ENCODE peak calls at places on chromosomes 1 and 21, in nine cellular contexts. S is body of pancreas, V is right atrium auricular region, K is mesothelial cell of epicardium, Z is fibroblast of mammary gland, M is stomach, W is LNCaP clone FGC, H is tibial artery, Q is fibroblast of lung. T is an unnamed sample.

GRCh38 chr1:211514030-211514754 is 22.2 kb upstream of the RD3 start:
- DNase-seq in S (peak; percentile 84), V (peak; percentile 81), K (peak; percentile 83), Z (peak; percentile 87), M (peak; percentile 87), W (no peak), H (peak; percentile 80), Q (peak; percentile 83), T (peak; percentile 94)

GRCh38 chr1:76770979-76771378 is 96.3 kb upstream of the ST6GALNAC5 start:
- DNase-seq in S (no peak), V (no peak), K (no peak), Z (no peak), M (no peak), W (no peak), H (no peak), Q (no peak), T (no peak)

GRCh38 chr1:85578321-85579295 is 2.0 kb upstream of the CCN1 start:
- DNase-seq in S (no peak), V (no peak), K (no peak), Z (peak; percentile 95), M (no peak), W (no peak), H (no peak), Q (peak; percentile 99), T (no peak)

GRCh38 chr1:25727819-25728286 is 72.1 kb upstream of the SELENON start:
- DNase-seq in S (peak; percentile 70), V (peak; percentile 73), K (peak; percentile 75), Z (no peak), M (peak; percentile 79), W (no peak), H (peak; percentile 63), Q (peak; percentile 23), T (no peak)

GRCh38 chr1:222829868-222830267 is 15.0 kb downstream of the DISP1 start:
- DNase-seq in S (no peak), V (no peak), K (no peak), Z (peak; percentile 88), M (no peak), W (no peak), H (no peak), Q (peak; percentile 88), T (no peak)

GRCh38 chr1:235011064-235011598 is 117.5 kb downstream of the TOMM20 start:
- DNase-seq in S (no peak), V (no peak), K (no peak), Z (no peak), M (no peak), W (no peak), H (no peak), Q (no peak), T (no peak)

GRCh38 chr1:59155326-59155725 is 141.6 kb upstream of the FGGY start:
- DNase-seq in S (no peak), V (no peak), K (no peak), Z (no peak), M (no peak), W (no peak), H (no peak), Q (no peak), T (no peak)

GRCh38 chr1:209421186-209421585 is 162.3 kb upstream of the CAMK1G start:
- DNase-seq in S (no peak), V (no peak), K (no peak), Z (no peak), M (no peak), W (no peak), H (no peak), Q (no peak), T (no peak)

GRCh38 chr1:218217040-218217439 is 68.1 kb upstream of the RRP15 start:
- DNase-seq in S (no peak), V (no peak), K (no peak), Z (no peak), M (no peak), W (no peak), H (no peak), Q (no peak), T (no peak)

GRCh38 chr1:29488086-29488793 is 251.9 kb downstream of the PTPRU start:
- DNase-seq in S (no peak), V (peak; percentile 30), K (no peak), Z (no peak), M (no peak), W (no peak), H (no peak), Q (no peak), T (peak; percentile 73)

DNA sequence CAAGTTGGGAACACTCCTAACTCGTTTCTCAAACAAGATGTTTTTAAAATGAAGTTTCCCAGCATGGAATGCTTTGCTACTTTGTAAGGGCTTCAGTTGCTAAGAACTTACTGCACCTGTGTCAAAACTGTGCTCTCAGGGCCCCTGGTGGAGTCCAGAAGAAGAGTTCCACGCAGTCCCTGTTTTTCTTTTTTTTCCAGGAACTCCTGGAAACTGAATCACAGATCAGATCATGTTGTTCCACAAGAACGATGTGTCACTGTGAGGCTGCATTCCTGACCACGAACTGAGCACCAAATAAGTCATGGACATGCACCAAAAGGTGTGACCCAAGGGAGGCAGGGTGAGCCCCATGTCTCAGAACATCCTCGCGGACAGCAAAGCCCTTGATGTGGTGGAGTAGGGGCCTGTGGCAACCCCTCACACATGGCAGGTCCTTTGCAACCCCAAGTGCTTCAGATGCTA is 257.2 kb downstream of the KCNJ6 start:
- DNase-seq in S (peak; percentile 37), V (peak; percentile 67), K (no peak), Z (peak; percentile 86), M (no peak), W (peak; percentile 38), H (peak; percentile 29), Q (peak; percentile 79), T (no peak)
- TF ChIP-seq CTCF in S (no peak), V (no peak), K (no peak), Z (peak; percentile 45), M (no peak), W (peak; percentile 25), H (peak; percentile 30), Q (peak; percentile 27), T (peak; percentile 52)

GRCh38 chr1:115924730-115925129 is 51.6 kb upstream of the SLC22A15 start:
- DNase-seq in S (no peak), V (no peak), K (no peak), Z (no peak), M (no peak), W (no peak), H (no peak), Q (no peak), T (no peak)
- TF ChIP-seq CTCF in S (no peak), V (no peak), K (no peak), Z (no peak), M (no peak), W (no peak), H (no peak), Q (no peak), T (no peak)

GRCh38 chr1:194870860-194871259 is 1684.4 kb upstream of the B3GALT2 start:
- DNase-seq in S (no peak), V (no peak), K (no peak), Z (no peak), M (no peak), W (no peak), H (no peak), Q (no peak), T (no peak)
- TF ChIP-seq CTCF in S (no peak), V (no peak), K (no peak), Z (no peak), M (no peak), W (no peak), H (no peak), Q (no peak), T (no peak)

GRCh38 chr1:204072951-204073836 is at the start of gene SOX13:
- DNase-seq in S (peak; percentile 84), V (peak; percentile 88), K (peak; percentile 75), Z (peak; percentile 89), M (peak; percentile 85), W (peak; percentile 63), H (peak; percentile 92), Q (peak; percentile 88), T (peak; percentile 93)

GRCh38 chr1:204075890-204076837 is 3.2 kb downstream of the SOX13 start:
- DNase-seq in S (no peak), V (no peak), K (no peak), Z (no peak), M (no peak), W (no peak), H (no peak), Q (no peak), T (no peak)

GRCh38 chr1:204075116-204075636 is 2.3 kb downstream of the SOX13 start:
- DNase-seq in S (peak; percentile 43), V (no peak), K (no peak), Z (peak; percentile 20), M (peak; percentile 44), W (no peak), H (no peak), Q (no peak), T (no peak)

GRCh38 chr1:204073837-204074273 is 940 bp downstream of the SOX13 start:
- DNase-seq in S (no peak), V (no peak), K (no peak), Z (peak; percentile 12), M (no peak), W (no peak), H (no peak), Q (peak; percentile 32), T (no peak)

GRCh38 chr1:204074274-204075115 is 1.6 kb downstream of the SOX13 start:
- DNase-seq in S (peak; percentile 65), V (peak; percentile 71), K (peak; percentile 71), Z (peak; percentile 55), M (peak; percentile 58), W (no peak), H (peak; percentile 61), Q (peak; percentile 68), T (peak; percentile 87)
- TF ChIP-seq CTCF in S (no peak), V (no peak), K (no peak), Z (no peak), M (no peak), W (no peak), H (no peak), Q (no peak), T (no peak)

DNA sequence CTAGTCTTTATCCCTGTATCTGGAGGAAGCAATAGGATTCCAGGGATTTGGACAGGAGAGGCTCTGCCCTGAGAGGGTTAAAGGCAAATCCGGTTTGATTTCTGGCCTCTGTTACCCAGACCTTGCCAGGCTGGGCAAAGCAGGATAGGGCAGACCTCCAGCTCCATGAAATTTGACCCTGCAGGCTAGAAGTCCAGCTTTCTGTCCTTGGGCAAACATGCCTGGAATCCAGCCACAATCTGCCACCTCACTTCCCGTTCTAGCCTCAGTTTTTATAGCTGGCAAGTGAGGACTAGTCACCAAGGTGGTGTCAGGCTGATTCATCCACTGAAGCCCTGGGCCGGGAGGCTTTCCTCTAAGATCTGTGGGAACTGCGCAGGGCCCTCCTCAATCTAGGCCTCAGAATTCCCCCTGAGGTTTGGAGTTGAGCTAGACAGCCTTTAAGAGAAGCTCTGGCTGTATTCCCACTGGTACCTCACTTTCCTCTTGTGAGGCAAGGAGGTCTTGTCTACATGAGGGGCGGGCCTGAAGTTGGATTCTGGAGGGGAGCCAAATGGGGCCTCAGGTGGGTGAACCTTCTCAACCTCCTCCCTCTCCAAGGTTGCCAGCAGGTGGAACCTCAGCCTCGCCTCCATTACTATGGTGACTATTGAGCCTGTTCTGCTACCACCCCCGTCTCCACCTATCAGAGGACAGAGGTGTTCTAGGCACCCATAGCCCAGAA is 7.0 kb upstream of the P3R3URF start:
- DNase-seq in S (peak; percentile 94), V (peak; percentile 74), K (no peak), Z (peak; percentile 96), M (peak; percentile 94), W (peak; percentile 100), H (peak; percentile 78), Q (peak; percentile 92), T (peak; percentile 90)
- TF ChIP-seq CTCF in S (no peak), V (no peak), K (no peak), Z (no peak), M (no peak), W (no peak), H (no peak), Q (no peak), T (no peak)